ENCODE peak calls at places on chromosomes 6 and 20, in four cellular contexts. N is colonic mucosa, Z is transverse colon, S is ovary. F is an unnamed sample. For H3K4me1, the result is how much of the 10 kb centered on the place peaks cover.

GRCh38 chr6:9225441-9225871 is 790.1 kb upstream of the SLC35B3 start:
- DNase-seq in N (no peak), Z (no peak), S (no peak), F (no peak)

GRCh38 chr20:10706460-10706811 is 32.6 kb upstream of the JAG1 start:
- DNase-seq in N (no peak), Z (no peak), S (no peak), F (no peak)

GRCh38 chr6:33211136-33211535 is 2.8 kb downstream of the RING1 start:
- DNase-seq in N (no peak), Z (no peak), S (no peak), F (no peak)

GRCh38 chr6:636488-636887 is 20.4 kb downstream of the HUS1B start:
- DNase-seq in N (no peak), Z (no peak), S (no peak), F (no peak)

GRCh38 chr6:114304304-114304887 is 38.4 kb downstream of the HS3ST5 start:
- DNase-seq in N (no peak), Z (no peak), S (no peak), F (peak)

GRCh38 chr6:20875369-20875963 is 341.2 kb downstream of the CDKAL1 start:
- DNase-seq in N (no peak), Z (no peak), S (peak), F (no peak)

GRCh38 chr20:48734104-48734749 is 93.6 kb downstream of the PREX1 start:
- DNase-seq in N (no peak), Z (no peak), S (no peak), F (no peak)

GRCh38 chr6:84026721-84027164 is 6.8 kb upstream of the MRAP2 start:
- DNase-seq in N (peak), Z (peak), S (no peak), F (no peak)

GRCh38 chr6:157791461-157791860 is 31.6 kb upstream of the SNX9 start:
- DNase-seq in N (no peak), Z (no peak), S (no peak), F (no peak)

GRCh38 chr20:36312724-36313441 is 6.7 kb downstream of the DLGAP4 start:
- DNase-seq in N (peak), Z (no peak), S (no peak), F (no peak)

GRCh38 chr6:150713876-150714275 is 114.2 kb downstream of the PLEKHG1 start:
- DNase-seq in N (no peak), Z (no peak), S (no peak), F (no peak)

GRCh38 chr20:40441771-40442170 is 247.3 kb downstream of the MAFB start:
- DNase-seq in N (no peak), Z (no peak), S (no peak), F (no peak)

GRCh38 chr6:89369009-89369408 is 16.5 kb upstream of the UBE2J1 start:
- DNase-seq in N (peak), Z (peak), S (peak), F (no peak)

GRCh38 chr6:48985025-48985424 is 478.0 kb downstream of the MMUT start:
- DNase-seq in N (no peak), Z (no peak), S (no peak), F (no peak)

GRCh38 chr20:15654208-15654649 is 919.0 kb downstream of the KIF16B start:
- DNase-seq in N (peak), Z (peak), S (no peak), F (no peak)

GRCh38 chr20:34403063-34403827 is 40.2 kb downstream of the ITCH start:
- DNase-seq in N (no peak), Z (no peak), S (no peak), F (no peak)

GRCh38 chr6:168133707-168134398 is 54.8 kb upstream of the FRMD1 start:
- DNase-seq in N (peak), Z (no peak), S (no peak), F (no peak)

GRCh38 chr6:96721227-96721626 is 116.0 kb downstream of the GPR63 start:
- DNase-seq in N (no peak), Z (no peak), S (no peak), F (no peak)

GRCh38 chr20:46368902-46369268 is 37.5 kb downstream of the ELMO2 start:
- DNase-seq in N (no peak), Z (no peak), S (no peak), F (no peak)

GRCh38 chr20:40966103-40966502 is 62.5 kb upstream of the TOP1 start:
- DNase-seq in N (no peak), Z (no peak), S (no peak), F (no peak)

GRCh38 chr20:2578430-2579192 is 42.2 kb downstream of the TMC2 start:
- DNase-seq in N (peak), Z (peak), S (no peak), F (no peak)

GRCh38 chr20:60349418-60349817 is 391.2 kb downstream of the CDH26 start:
- DNase-seq in N (no peak), Z (no peak), S (no peak), F (no peak)

GRCh38 chr6:137967689-137968467 is 100.8 kb downstream of the TNFAIP3 start:
- DNase-seq in N (no peak), Z (no peak), S (no peak), F (no peak)

GRCh38 chr20:17533396-17533795 is 2.2 kb upstream of the BFSP1 start:
- DNase-seq in N (peak), Z (no peak), S (no peak), F (peak)

GRCh38 chr20:44615876-44616603 is 33.7 kb downstream of the PKIG start:
- DNase-seq in N (no peak), Z (no peak), S (no peak), F (no peak)

GRCh38 chr20:23111307-23111943 is 25.3 kb upstream of the CD93 start:
- DNase-seq in N (no peak), Z (no peak), S (no peak), F (no peak)

GRCh38 chr20:43766395-43766794 is 39.6 kb upstream of the GTSF1L start:
- DNase-seq in N (no peak), Z (peak), S (no peak), F (no peak)

GRCh38 chr6:31794294-31794865 is 1.2 kb downstream of the VARS1 start:
- DNase-seq in N (no peak), Z (no peak), S (no peak), F (peak)
- H3K4me1 ChIP-seq in N (under half), Z (under half), S (under half), F (under half)

DNA sequence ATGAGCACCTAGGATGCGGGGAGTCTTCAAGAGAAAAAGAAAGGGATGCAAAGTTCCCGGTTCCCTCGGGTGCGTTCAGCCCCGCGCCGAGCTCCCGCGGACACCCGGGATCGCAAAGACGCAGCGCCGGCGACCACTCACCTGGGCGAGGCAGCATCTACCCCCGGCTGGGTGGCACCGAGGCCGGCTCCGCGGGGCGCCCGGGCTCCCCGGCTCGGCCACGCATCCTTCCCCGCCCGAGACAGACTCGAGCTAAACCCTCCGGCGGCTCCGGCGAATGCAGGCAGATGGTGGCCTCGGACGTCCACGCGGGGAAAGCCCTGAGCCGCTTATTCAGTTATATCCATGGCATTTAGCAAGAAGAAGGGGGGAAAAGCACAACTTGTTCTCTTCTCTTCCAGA is 363 bp downstream of the LRFN2 start:
- DNase-seq in N (peak), Z (no peak), S (peak), F (no peak)
- H3K4me3 ChIP-seq in N (peak), Z (no peak), S (peak), F (no peak)

GRCh38 chr6:151974061-151974617 is 166.7 kb downstream of the ESR1 start:
- DNase-seq in N (no peak), Z (no peak), S (no peak), F (no peak)
- H3K4me1 ChIP-seq in N (under half), Z (under half), S (under half), F (under half)

GRCh38 chr6:29005183-29005885 is at the start of gene ZNF311:
- DNase-seq in N (peak), Z (peak), S (peak), F (peak)
- H3K4me3 ChIP-seq in N (peak), Z (peak), S (peak), F (peak)

GRCh38 chr6:166279393-166279679 is 28.9 kb downstream of the PRR18 start:
- DNase-seq in N (no peak), Z (no peak), S (no peak), F (no peak)
- H3K4me1 ChIP-seq in N (under half), Z (under half), S (under half), F (under half)

DNA sequence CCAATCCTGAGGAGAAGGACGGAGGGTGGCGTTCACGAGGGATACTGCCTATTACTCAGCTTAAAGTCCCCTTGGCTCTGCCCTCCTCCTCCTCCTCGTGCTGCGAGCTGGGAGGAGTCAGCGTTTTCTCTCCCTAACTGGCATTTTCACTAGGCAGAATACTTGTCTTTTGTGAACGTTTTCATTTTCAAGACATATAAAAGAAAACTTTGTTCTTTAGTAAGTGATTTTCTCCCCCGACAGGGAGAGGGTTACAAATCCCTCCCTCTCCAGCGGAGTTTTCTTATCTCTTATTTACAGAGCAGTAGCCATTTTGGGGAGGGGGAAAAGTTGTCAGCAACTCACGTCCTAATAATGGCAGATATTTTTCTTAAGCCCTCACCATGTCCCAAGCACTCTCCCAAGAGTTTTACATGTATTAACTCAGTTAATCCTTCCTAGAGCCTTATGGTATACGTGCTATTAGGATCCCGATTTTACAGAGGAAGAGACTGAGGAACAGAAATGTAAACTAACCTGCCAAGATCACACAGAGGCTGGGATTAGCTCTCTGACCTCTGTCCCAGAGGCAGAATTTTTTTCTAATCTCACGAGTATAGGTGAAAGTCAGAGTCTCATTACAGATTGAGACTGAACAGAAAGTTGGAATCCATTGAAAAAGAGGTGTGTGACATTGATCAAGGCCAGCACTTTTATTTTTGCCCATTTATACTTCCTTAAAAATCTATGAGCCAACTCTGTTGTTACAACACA is 30.0 kb upstream of the ZNF217 start:
- DNase-seq in N (peak), Z (peak), S (peak), F (peak)
- H3K4me3 ChIP-seq in N (peak), Z (no peak), S (peak), F (peak)

GRCh38 chr6:44119704-44120262 is 7.5 kb downstream of the MRPL14 start:
- DNase-seq in N (no peak), Z (no peak), S (no peak), F (no peak)
- H3K4me1 ChIP-seq in N (under half), Z (half or more), S (under half), F (under half)

GRCh38 chr20:57747889-57748456 is 38.2 kb upstream of the PMEPA1 start:
- DNase-seq in N (no peak), Z (no peak), S (no peak), F (no peak)
- H3K4me3 ChIP-seq in N (no peak), Z (no peak), S (no peak), F (no peak)

DNA sequence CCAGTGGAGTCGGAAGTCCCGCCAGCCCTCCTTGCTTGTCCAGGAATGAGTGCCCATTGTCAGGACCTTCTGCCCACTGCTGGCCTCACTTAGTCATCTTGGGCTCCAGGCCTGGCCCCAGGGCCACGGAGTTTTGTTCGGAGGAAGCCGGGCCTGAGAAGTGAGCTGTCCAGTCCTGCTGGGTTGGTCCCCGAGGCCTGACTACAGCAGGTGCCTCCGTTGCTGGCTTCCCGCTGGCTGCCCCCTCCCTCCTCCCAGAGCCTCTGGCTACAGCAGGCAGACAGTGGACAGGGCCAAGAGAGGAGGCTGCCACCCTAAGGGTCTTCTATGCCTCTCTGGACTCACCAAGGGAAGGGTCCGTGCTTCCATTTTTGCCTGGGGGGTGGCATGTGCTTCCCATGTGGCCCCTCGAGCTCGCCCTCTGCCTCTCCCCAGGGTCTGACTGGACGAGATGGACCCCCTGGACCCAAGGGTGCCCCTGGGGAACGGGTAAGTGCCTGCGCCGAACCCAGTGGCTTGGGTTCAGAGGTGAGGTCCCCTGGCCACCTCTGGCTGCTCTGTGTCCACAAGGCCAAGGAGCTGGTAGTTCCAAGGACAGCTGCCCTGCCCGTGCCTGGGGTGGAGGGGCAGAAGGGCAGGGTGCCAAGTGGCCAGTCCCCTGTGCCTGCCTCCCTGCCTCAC is 2.8 kb downstream of the COL9A3 start:
- DNase-seq in N (no peak), Z (no peak), S (no peak), F (no peak)
- H3K4me1 ChIP-seq in N (under half), Z (under half), S (under half), F (under half)

F was measured in CD4-positive, CD25-positive, alpha-beta regulatory T cell.